ENCODE peak calls at places on chromosomes 13 and 19, in eight cellular contexts. J is AG04449, V is cardiac fibroblast, C is fibroblast of the aortic adventitia, G is left ventricle myocardium inferior, T is heart right ventricle, Q is psoas muscle, Z is fibroblast of mammary gland. S is an unnamed sample.

GRCh38 chr13:38417241-38417640 is 67.6 kb downstream of the UFM1 start:
- DNase-seq in Q (no peak), V (no peak), C (no peak), Z (peak), J (no peak), T (no peak), G (no peak), S (no peak)

GRCh38 chr19:50568321-50569022 is at the start of gene LRRC4B:
- DNase-seq in T (no peak), C (no peak), Z (no peak), V (peak), Q (no peak), J (no peak), G (no peak), S (no peak)

GRCh38 chr19:46860846-46861690 is at the start of gene ARHGAP35:
- DNase-seq in V (peak), J (no peak), Q (no peak), Z (no peak), T (peak), C (no peak), G (no peak), S (peak)

GRCh38 chr13:50393641-50394040 is 378.4 kb downstream of the KCNRG start:
- DNase-seq in T (peak), Q (no peak), V (peak), Z (peak), G (peak), J (no peak), C (no peak), S (peak)

GRCh38 chr19:6767357-6768235 is at the start of gene SH2D3A:
- DNase-seq in C (no peak), V (peak), Q (peak), T (peak), G (peak), Z (no peak), J (no peak), S (peak)

GRCh38 chr13:86684402-86684801 is 885.2 kb upstream of the SLITRK6 start:
- DNase-seq in G (no peak), Q (no peak), T (no peak), V (no peak), C (no peak), J (no peak), Z (no peak), S (peak)

GRCh38 chr19:8151499-8152035 is 2.2 kb upstream of the FBN3 start:
- DNase-seq in J (no peak), Q (no peak), G (no peak), C (no peak), V (no peak), Z (no peak), T (no peak), S (no peak)

GRCh38 chr19:56120371-56121179 is 520 bp downstream of the ZNF787 start:
- DNase-seq in J (no peak), T (peak), G (peak), Z (peak), Q (peak), C (peak), V (peak), S (peak)

GRCh38 chr13:42930136-42930535 is 61.9 kb downstream of the EPSTI1 start:
- DNase-seq in Z (no peak), C (no peak), T (no peak), V (no peak), G (no peak), J (no peak), Q (no peak), S (peak)

GRCh38 chr19:19721896-19722295 is 11.0 kb downstream of the ZNF14 start:
- DNase-seq in G (no peak), Z (no peak), C (no peak), V (no peak), J (no peak), Q (no peak), T (no peak), S (no peak)

GRCh38 chr13:33784738-33785137 is 33.2 kb upstream of the RFC3 start:
- DNase-seq in C (no peak), V (no peak), Q (no peak), G (no peak), T (no peak), J (no peak), Z (no peak), S (no peak)
- TF ChIP-seq CTCF in C (no peak), V (no peak), Q (no peak), G (no peak), T (no peak), J (no peak), Z (no peak), S (no peak)

GRCh38 chr19:33441828-33442227 is 68.3 kb downstream of the CEBPG start:
- DNase-seq in G (no peak), J (no peak), T (no peak), Q (no peak), Z (no peak), V (no peak), C (no peak), S (no peak)
- H3K4me3 ChIP-seq in G (no peak), J (no peak), T (no peak), Q (no peak), Z (no peak), V (no peak), C (no peak), S (no peak)

DNA sequence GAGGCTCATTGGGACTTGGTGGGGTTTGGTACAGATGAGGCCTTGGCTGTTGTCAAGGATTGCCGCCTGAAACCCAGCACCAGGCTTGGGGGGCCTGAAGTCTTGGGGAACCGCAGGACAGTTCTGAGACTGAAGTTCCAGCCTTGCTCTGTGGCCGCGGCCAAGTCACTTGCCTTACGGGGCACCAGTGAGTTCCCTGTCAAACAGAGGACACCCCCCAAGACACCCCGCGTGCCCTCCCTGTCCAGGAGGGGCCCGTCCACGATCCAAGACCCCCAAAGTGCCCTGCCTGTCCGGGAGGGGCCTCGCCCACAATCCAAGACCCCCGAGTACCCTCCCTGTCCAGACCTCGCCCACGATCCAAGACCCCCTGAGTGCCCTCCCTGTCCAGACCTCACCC is 2.5 kb downstream of the CDC34 start:
- DNase-seq in J (no peak), T (no peak), Z (no peak), G (no peak), Q (no peak), V (no peak), C (no peak), S (no peak)
- TF ChIP-seq CTCF in J (no peak), T (no peak), Z (no peak), G (no peak), Q (no peak), V (no peak), C (no peak), S (peak)

DNA sequence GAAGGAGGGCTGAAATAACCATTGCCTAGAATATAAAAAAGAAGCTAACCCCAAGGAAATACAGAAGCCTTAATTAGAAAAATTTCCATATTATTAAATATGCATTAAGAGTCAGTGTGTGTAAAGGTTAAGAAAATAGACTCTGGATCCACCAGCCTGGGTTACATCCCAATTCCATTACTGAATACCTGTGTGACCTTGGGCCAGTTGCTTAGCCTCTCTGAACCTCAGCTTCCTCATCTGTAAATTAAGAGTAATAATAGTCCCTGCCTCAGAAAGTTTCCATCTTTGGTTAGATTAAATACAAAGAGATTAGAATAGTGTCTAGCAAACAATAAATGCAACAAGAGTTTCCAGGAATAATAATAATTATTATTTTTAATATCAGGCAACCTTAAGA is 54.5 kb downstream of the ATP7B start:
- DNase-seq in C (no peak), G (no peak), T (no peak), Q (no peak), V (no peak), J (no peak), Z (no peak), S (no peak)
- H3K4me3 ChIP-seq in C (no peak), G (no peak), T (no peak), Q (no peak), V (no peak), J (no peak), Z (no peak), S (no peak)

DNA sequence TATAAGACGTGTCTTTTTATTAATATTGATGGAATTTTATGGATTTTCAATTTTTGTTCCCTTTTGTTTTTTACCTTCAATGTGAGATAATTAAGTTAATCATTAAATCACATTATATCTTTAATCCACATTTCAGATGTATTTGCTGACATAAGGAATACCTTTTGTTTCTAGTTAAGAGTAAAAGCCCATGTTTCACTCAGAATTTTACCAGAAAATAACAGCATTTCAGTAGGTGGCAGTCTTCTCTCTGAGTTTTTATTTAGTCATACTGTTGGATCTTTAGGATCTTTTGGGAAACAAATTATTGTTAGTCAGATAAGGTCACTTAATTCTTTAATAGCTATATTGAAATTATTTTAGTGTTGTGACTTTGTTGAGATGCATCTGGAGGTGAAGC is 67.9 kb downstream of the NDFIP2 start:
- DNase-seq in J (no peak), V (peak), T (no peak), Z (peak), G (no peak), Q (no peak), C (peak), S (peak)
- TF ChIP-seq CTCF in J (no peak), V (peak), T (peak), Z (peak), G (peak), Q (peak), C (peak), S (peak)

GRCh38 chr19:29629836-29630534 is 23.9 kb downstream of the POP4 start:
- DNase-seq in J (no peak), G (no peak), Q (no peak), C (no peak), T (no peak), Z (no peak), V (no peak), S (no peak)

GRCh38 chr19:29634002-29634401 is 27.9 kb downstream of the POP4 start:
- DNase-seq in T (no peak), V (no peak), Q (no peak), G (no peak), Z (no peak), J (no peak), C (no peak), S (no peak)

GRCh38 chr19:29628661-29629385 is 22.7 kb downstream of the POP4 start:
- DNase-seq in V (no peak), T (no peak), J (no peak), Q (no peak), G (no peak), Z (no peak), C (no peak), S (no peak)

GRCh38 chr19:29631450-29631849 is 25.4 kb downstream of the POP4 start:
- DNase-seq in Z (no peak), J (no peak), V (no peak), T (no peak), C (no peak), Q (no peak), G (no peak), S (no peak)

GRCh38 chr19:29630661-29631060 is 24.6 kb downstream of the POP4 start:
- DNase-seq in Z (no peak), V (no peak), Q (no peak), C (no peak), J (no peak), G (no peak), T (no peak), S (peak)
- H3K4me3 ChIP-seq in Z (no peak), V (no peak), Q (no peak), C (no peak), J (no peak), G (no peak), T (no peak), S (no peak)

GRCh38 chr19:11558881-11559828 is at the start of gene ELOF1:
- DNase-seq in Z (peak), V (peak), G (peak), J (peak), Q (peak), C (peak), T (peak), S (peak)
- TF ChIP-seq CTCF in Z (peak), V (peak), G (peak), J (peak), Q (no peak), C (peak), T (peak), S (peak)

DNA sequence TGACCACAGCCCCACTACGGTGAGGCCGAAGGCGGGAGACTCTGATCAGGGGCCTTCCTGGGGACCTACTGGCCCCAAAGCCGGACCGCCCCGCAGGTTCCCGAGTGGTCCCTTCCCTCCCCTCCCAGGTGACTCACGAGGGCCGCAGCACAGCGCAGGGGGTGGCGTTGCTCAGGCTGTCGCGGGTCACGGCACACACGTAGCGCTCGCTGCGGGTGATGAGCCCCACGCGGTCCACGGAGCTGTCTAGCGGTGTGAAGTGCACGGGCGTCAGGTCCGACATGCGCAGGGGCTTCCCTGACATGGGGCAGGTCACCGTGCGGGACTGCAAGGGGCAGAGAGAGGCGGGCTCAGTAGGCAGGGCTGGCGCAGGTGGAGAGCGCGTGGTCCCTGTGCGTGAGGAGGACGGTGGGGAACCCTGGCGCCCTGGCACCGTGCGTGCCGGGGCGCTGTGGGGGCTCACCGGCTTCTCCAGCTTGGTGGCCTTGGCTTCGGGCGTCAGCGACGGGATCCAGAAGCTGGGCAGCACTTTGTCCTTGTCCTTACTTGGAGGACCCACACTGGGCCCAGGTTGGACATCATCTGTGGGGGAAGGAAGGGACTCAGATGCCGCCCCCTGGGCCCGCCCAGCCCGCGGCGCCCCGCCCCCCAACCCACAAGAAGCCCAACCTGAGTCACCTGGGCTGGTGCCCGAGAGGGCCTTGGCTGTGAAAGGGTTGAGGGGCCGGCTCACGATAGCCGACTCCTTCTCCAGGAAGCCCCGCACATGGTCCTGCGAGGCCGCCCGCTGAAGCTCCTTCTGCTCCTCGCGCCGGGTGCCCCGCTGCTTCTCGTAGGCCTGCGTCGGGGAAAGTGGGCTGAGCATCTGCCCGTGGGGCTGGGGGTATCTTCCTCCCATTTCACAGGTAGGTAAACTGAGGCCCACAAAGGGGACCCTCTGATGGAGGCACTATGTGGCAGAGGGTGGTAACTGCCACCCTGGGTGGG is 23.7 kb downstream of the NOSIP start:
- DNase-seq in J (no peak), Q (peak), G (no peak), T (no peak), Z (peak), V (no peak), C (no peak), S (no peak)
- H3K4me3 ChIP-seq in J (no peak), Q (no peak), G (no peak), T (no peak), Z (no peak), V (no peak), C (no peak), S (no peak)

GRCh38 chr19:51779703-51780102 is 15.3 kb upstream of the FPR3 start:
- DNase-seq in V (no peak), Q (no peak), Z (no peak), T (no peak), G (no peak), J (no peak), C (no peak), S (no peak)

GRCh38 chr19:51783373-51783772 is 11.6 kb upstream of the FPR3 start:
- DNase-seq in T (no peak), Z (peak), C (peak), G (no peak), Q (no peak), J (no peak), V (peak), S (peak)

GRCh38 chr19:51772977-51773376 is 12.0 kb downstream of the FPR2 start:
- DNase-seq in Q (no peak), T (no peak), V (no peak), J (no peak), Z (no peak), G (no peak), C (no peak), S (no peak)

DNA sequence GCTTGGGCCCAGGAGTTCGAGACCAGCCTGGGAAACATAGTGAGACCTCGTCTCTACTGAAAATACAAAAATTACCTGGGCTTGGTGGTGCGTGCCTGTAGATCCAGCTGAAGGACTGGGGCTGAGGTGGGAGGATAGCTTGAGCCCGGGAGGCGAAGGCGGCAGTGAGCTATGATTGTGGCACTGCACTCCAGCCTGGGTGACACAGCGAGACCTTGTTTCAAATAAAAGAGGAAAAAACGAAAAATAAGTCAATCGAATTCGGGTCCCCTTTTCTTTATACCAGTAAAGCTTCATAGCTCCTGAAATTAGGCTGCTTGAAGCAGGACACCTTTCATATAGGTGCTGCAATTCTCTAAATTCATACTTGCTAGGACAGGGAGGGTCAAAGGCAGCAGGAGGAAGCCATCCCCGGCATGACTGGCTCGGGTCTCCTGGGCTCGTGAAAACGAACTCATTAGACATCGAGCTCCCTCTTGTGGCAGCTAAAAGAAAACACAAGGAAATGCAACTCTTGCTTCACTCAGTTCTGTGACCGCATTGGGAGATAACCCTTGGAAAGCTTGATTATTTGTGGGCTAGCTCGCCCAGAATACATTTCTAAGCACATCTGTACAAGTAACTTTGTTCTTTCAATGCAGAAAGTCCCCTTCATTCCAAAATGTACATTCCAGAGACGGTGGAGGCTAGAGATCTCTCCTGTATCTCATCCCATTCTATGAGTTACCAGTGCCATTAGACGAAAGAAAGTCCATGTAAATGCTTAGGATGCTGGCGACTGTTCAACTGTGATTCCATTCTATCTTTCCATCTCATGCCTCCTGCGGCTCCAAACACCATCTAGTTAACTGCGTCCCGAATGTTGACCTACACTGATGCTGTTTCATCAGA is 16.8 kb downstream of the FPR2 start:
- DNase-seq in Q (peak), T (peak), G (peak), C (peak), V (peak), Z (peak), J (peak), S (peak)
- TF ChIP-seq CTCF in Q (peak), T (peak), G (peak), C (peak), V (peak), Z (peak), J (peak), S (peak)

DNA sequence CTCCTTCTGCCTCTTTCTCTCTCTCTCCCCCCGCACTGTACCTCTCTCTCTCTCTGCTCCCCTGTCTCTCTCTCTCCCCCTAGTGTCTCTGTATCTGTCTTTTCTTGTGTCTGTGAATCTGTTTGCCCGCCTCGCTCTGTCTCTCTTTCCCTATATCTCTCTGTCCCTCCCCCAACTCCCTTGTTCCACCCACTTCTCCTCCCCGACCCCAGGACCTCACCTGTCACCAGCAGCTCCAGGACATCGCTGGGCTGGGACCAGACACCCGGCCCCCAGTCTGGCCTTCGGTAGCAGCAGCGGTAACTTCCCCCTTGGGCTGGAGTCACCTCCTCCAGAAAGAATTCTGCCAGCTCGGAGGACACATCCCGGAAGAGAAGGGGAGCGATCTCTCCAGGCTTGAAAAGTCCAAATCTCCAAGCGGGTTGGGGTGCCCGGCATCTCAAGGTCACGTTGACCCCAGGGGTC is 3.9 kb downstream of the OSCAR start:
- DNase-seq in V (peak), C (peak), T (no peak), Q (no peak), G (no peak), J (no peak), Z (peak), S (peak)
- H3K4me3 ChIP-seq in V (peak), C (peak), T (peak), Q (peak), G (peak), J (peak), Z (peak), S (peak)

S was measured in choroid plexus epithelial cell.